ENCODE peak calls at places on chromosomes 11 and 22, in six cellular contexts. L is omental fat pad; A is germinal center; E is astrocyte of the spinal cord; B is fibroblast of the conjunctiva; G is CD4-positive, alpha-beta T cell. U is an unnamed sample.

GRCh38 chr22:40588726-40589125 is 47.8 kb downstream of the MRTFA start:
- DNase-seq in L (no peak), A (no peak), E (no peak), B (peak), G (no peak), U (no peak)

GRCh38 chr11:85725510-85726258 is 39.7 kb upstream of the CCDC89 start:
- DNase-seq in L (no peak), A (no peak), E (peak), B (peak), G (no peak), U (peak)

GRCh38 chr11:68471360-68472340 is 11.1 kb downstream of the PPP6R3 start:
- DNase-seq in L (no peak), A (no peak), E (peak), B (no peak), G (peak), U (peak)

GRCh38 chr11:29627541-29627940 is 389.3 kb downstream of the KCNA4 start:
- DNase-seq in L (no peak), A (no peak), E (peak), B (no peak), G (no peak), U (no peak)

GRCh38 chr22:39871008-39871798 is 22.4 kb downstream of the ENTHD1 start:
- DNase-seq in L (no peak), A (no peak), E (no peak), B (no peak), G (no peak), U (no peak)

GRCh38 chr11:8251767-8252295 is 11.8 kb downstream of the LMO1 start:
- DNase-seq in L (peak), A (no peak), E (no peak), B (no peak), G (no peak), U (no peak)

GRCh38 chr22:39707351-39707750 is 136.8 kb downstream of the CACNA1I start:
- DNase-seq in L (no peak), A (no peak), E (no peak), B (no peak), G (no peak), U (no peak)

GRCh38 chr11:44066732-44067131 is 662 bp downstream of the ACCS start:
- DNase-seq in L (no peak), A (no peak), E (peak), B (peak), G (no peak), U (peak)